ENCODE peak calls at places on chromosomes 3 and 15, in five cellular contexts. H is heart left ventricle, Y is ovary, G is WERI-Rb-1, X is tibial artery. A is an unnamed sample.

GRCh38 chr15:56918907-56919707 is 663 bp downstream of the TCF12 start:
- DNase-seq in H (peak; percentile 56), Y (peak; percentile 73), G (peak; percentile 26), X (peak; percentile 43), A (peak; percentile 51)

GRCh38 chr3:136994772-136995516 is 37.2 kb downstream of the IL20RB start:
- DNase-seq in H (peak; percentile 82), Y (peak; percentile 90), G (no peak), X (peak; percentile 94), A (peak; percentile 92)

GRCh38 chr3:195918176-195918575 is 9.8 kb upstream of the TNK2 start:
- DNase-seq in H (no peak), Y (no peak), G (no peak), X (no peak), A (no peak)

GRCh38 chr15:25734680-25735355 is 128.3 kb downstream of the ATP10A start:
- DNase-seq in H (no peak), Y (no peak), G (no peak), X (no peak), A (no peak)

GRCh38 chr3:69755795-69756194 is 16.5 kb downstream of the MITF start:
- DNase-seq in H (no peak), Y (no peak), G (no peak), X (no peak), A (no peak)

GRCh38 chr3:48015451-48016182 is 599 bp downstream of the MAP4 start:
- DNase-seq in H (no peak), Y (no peak), G (no peak), X (no peak), A (no peak)

GRCh38 chr3:17292556-17292955 is 407.8 kb downstream of the PLCL2 start:
- DNase-seq in H (no peak), Y (no peak), G (no peak), X (no peak), A (peak; percentile 53)

GRCh38 chr3:130929827-130930226 is 35.9 kb downstream of the ATP2C1 start:
- DNase-seq in H (no peak), Y (no peak), G (peak; percentile 26), X (no peak), A (no peak)

GRCh38 chr3:37862219-37862711 is 585 bp downstream of the CTDSPL start:
- DNase-seq in H (peak; percentile 65), Y (peak; percentile 78), G (peak; percentile 26), X (peak; percentile 55), A (peak; percentile 56)

GRCh38 chr3:33883538-33884203 is 85.2 kb downstream of the PDCD6IP start:
- DNase-seq in H (no peak), Y (no peak), G (peak; percentile 20), X (no peak), A (no peak)

GRCh38 chr3:125683067-125683844 is 88.0 kb upstream of the OSBPL11 start:
- DNase-seq in H (peak; percentile 63), Y (peak; percentile 42), G (peak; percentile 81), X (peak; percentile 27), A (peak; percentile 50)

GRCh38 chr15:90697180-90697579 is 20.0 kb upstream of the BLM start:
- DNase-seq in H (no peak), Y (no peak), G (no peak), X (no peak), A (no peak)

GRCh38 chr3:127105996-127106855 is 86.7 kb upstream of the PRR23E start:
- DNase-seq in H (no peak), Y (no peak), G (no peak), X (no peak), A (no peak)

GRCh38 chr3:99534951-99535704 is 103.3 kb upstream of the COL8A1 start:
- DNase-seq in H (no peak), Y (no peak), G (no peak), X (no peak), A (no peak)

GRCh38 chr3:42732196-42732828 is 29.7 kb upstream of the HHATL start:
- DNase-seq in H (no peak), Y (no peak), G (no peak), X (peak; percentile 15), A (peak; percentile 92)

GRCh38 chr15:90184119-90184785 is 16.9 kb upstream of the SEMA4B start:
- DNase-seq in H (peak; percentile 86), Y (peak; percentile 86), G (peak; percentile 70), X (peak; percentile 89), A (peak; percentile 96)

GRCh38 chr15:63157891-63158431 is 684 bp upstream of the RPS27L start:
- DNase-seq in H (peak; percentile 62), Y (peak; percentile 55), G (peak; percentile 76), X (peak; percentile 74), A (peak; percentile 81)

GRCh38 chr15:66401130-66402021 is 14.7 kb downstream of the MAP2K1 start:
- DNase-seq in H (no peak), Y (no peak), G (no peak), X (no peak), A (no peak)

GRCh38 chr3:61090770-61091169 is 160.5 kb downstream of the FHIT start:
- DNase-seq in H (no peak), Y (no peak), G (no peak), X (no peak), A (no peak)

GRCh38 chr15:72541714-72542113 is 67.6 kb downstream of the ARIH1 start:
- DNase-seq in H (no peak), Y (no peak), G (no peak), X (no peak), A (no peak)

GRCh38 chr3:102078864-102079808 is 229.8 kb downstream of the NFKBIZ start:
- DNase-seq in H (no peak), Y (no peak), G (no peak), X (no peak), A (no peak)

GRCh38 chr15:76336254-76337046 is at the start of gene ISL2:
- DNase-seq in H (no peak), Y (peak; percentile 38), G (peak; percentile 99), X (no peak), A (peak; percentile 73)

GRCh38 chr3:42080452-42080872 is 10.7 kb upstream of the TRAK1 start:
- DNase-seq in H (no peak), Y (no peak), G (no peak), X (no peak), A (no peak)

GRCh38 chr15:95972136-95972553 is 358.4 kb upstream of the NR2F2 start:
- DNase-seq in H (peak; percentile 56), Y (peak; percentile 78), G (no peak), X (no peak), A (no peak)

GRCh38 chr3:120274739-120275167 is 10.3 kb downstream of the GPR156 start:
- DNase-seq in H (peak; percentile 69), Y (no peak), G (no peak), X (no peak), A (no peak)

GRCh38 chr15:26767169-26767670 is 5.6 kb downstream of the GABRB3 start:
- DNase-seq in H (no peak), Y (no peak), G (no peak), X (no peak), A (no peak)

GRCh38 chr3:181901626-181902025 is 189.9 kb downstream of the SOX2 start:
- DNase-seq in H (no peak), Y (no peak), G (no peak), X (no peak), A (no peak)

GRCh38 chr3:4512895-4513616 is 19.9 kb downstream of the ITPR1 start:
- DNase-seq in H (no peak), Y (peak; percentile 43), G (no peak), X (no peak), A (no peak)

GRCh38 chr3:133937756-133938601 is 42.3 kb upstream of the RAB6B start:
- DNase-seq in H (no peak), Y (peak; percentile 37), G (no peak), X (no peak), A (no peak)

GRCh38 chr15:54208786-54209185 is 230.5 kb downstream of the UNC13C start:
- DNase-seq in H (no peak), Y (no peak), G (no peak), X (no peak), A (no peak)

GRCh38 chr3:153284282-153284938 is 122.4 kb downstream of the RAP2B start:
- DNase-seq in H (peak; percentile 72), Y (no peak), G (no peak), X (peak; percentile 87), A (peak; percentile 77)

GRCh38 chr3:46378426-46378942 is 7.7 kb downstream of the CCR5 start:
- DNase-seq in H (peak; percentile 67), Y (peak; percentile 50), G (peak; percentile 59), X (peak; percentile 53), A (peak; percentile 69)
- TF ChIP-seq CTCF in H (peak; percentile 61), Y (no peak), G (peak; percentile 81), X (no peak), A (peak; percentile 40)

DNA sequence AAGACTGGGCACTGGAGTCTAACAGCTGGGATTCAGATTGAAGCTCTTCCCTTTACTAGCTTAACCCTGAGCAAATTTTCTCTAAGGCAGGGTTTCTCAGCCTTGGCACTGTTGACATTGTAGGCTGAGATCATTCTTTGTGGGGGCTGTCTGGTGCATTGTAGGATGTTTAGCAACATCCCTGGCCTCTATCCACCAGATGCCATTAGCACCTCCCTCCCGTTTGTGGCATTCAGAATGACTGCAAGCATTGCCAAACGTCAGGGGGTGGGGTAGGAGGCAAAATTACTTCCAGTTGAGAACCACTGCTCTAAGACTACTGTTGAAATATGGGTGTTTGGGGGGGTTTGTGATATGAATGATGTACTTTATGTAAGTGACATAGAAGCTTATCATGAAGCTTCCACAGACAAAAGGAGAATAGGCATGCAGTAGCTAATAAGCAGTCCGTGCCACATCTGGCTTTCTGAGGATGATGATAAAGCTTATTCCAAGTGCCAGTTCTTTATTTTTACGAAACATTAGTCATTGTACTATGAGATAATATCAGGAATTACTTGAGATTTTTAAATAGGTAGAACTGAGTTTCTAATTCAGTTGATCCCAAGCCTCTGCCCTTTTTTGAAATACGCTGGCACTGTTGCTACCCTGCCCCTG is 39.3 kb downstream of the NKIRAS1 start:
- DNase-seq in H (peak; percentile 58), Y (no peak), G (no peak), X (no peak), A (peak; percentile 68)
- H3K36me3 ChIP-seq in H (no peaks in the 10 kb centered on the region), Y (no peaks in the 10 kb centered on the region), G (no peaks in the 10 kb centered on the region), X (no peaks in the 10 kb centered on the region), A (no peaks in the 10 kb centered on the region)

GRCh38 chr3:143850877-143851276 is 2.6 kb upstream of the SLC9A9 start:
- DNase-seq in H (no peak), Y (no peak), G (no peak), X (no peak), A (no peak)

GRCh38 chr3:143851331-143852017 is 3.2 kb upstream of the SLC9A9 start:
- DNase-seq in H (no peak), Y (no peak), G (no peak), X (no peak), A (no peak)

GRCh38 chr3:143847787-143848631 is at the start of gene SLC9A9:
- DNase-seq in H (peak; percentile 39), Y (no peak), G (no peak), X (peak; percentile 59), A (peak; percentile 62)

GRCh38 chr3:143849854-143850549 is 1.7 kb upstream of the SLC9A9 start:
- DNase-seq in H (no peak), Y (no peak), G (no peak), X (no peak), A (no peak)

DNA sequence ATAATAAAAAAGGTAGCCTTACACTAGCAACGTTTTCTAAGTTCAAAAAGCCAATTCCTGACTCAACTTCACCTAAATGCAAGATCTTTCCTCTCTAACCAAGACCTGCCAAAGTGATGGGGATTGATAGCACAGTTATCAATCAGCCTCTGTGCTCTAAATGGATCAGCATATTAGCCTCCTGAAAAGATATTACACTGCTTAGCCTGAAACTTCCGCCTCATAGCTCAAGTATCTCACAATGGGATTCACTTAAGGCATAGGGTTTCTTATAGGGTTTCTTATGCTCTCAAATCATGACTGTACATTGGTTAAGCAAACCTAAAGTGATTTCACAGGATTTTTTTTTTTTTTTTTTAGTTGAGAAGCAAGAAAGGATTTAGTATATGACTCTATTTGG is 439 bp upstream of the SLC9A9 start:
- DNase-seq in H (no peak), Y (no peak), G (no peak), X (no peak), A (no peak)
- H3K4me3 ChIP-seq in H (peak overlapping the region; percentile 56), Y (peak overlapping the region; percentile 59), G (no peak overlapping the region), X (peak overlapping the region; percentile 66), A (no peak overlapping the region)

GRCh38 chr3:171704002-171704401 is 106.3 kb downstream of the PLD1 start:
- DNase-seq in H (no peak), Y (no peak), G (peak; percentile 37), X (no peak), A (peak; percentile 59)
- TF ChIP-seq CTCF in H (peak; percentile 19), Y (no peak), G (peak; percentile 62), X (peak; percentile 37), A (no peak)

A was measured in testis.